ENCODE peak calls at places on chromosomes 6 and 20, in seven cellular contexts. E, L, Q, K, I, G and S are unnamed samples.

GRCh38 chr6:23180504-23181293 is 611.3 kb downstream of the HDGFL1 start:
- DNase-seq in Q (no peak), E (no peak), G (no peak), K (no peak), I (peak), L (peak), S (peak)

GRCh38 chr6:18400831-18401446 is 13.8 kb downstream of the RNF144B start:
- DNase-seq in L (no peak), K (no peak), E (no peak), I (no peak), Q (no peak), G (no peak), S (no peak)

GRCh38 chr6:35014786-35015185 is 125.7 kb downstream of the ANKS1A start:
- DNase-seq in G (no peak), I (no peak), K (peak), Q (no peak), L (no peak), E (no peak), S (no peak)

GRCh38 chr6:121697921-121698320 is 262.5 kb downstream of the GJA1 start:
- DNase-seq in Q (no peak), I (no peak), E (no peak), L (no peak), G (no peak), K (peak), S (no peak)

GRCh38 chr6:150026976-150027805 is 1.9 kb upstream of the RAET1L start:
- DNase-seq in K (no peak), E (no peak), L (peak), G (peak), I (no peak), Q (no peak), S (no peak)

GRCh38 chr6:11093065-11093590 is 506 bp upstream of the SMIM13 start:
- DNase-seq in Q (no peak), K (no peak), E (peak), I (peak), G (no peak), L (peak), S (no peak)

GRCh38 chr20:62475027-62475818 is 572 bp downstream of the GATA5 start:
- DNase-seq in G (no peak), L (no peak), K (no peak), I (no peak), E (no peak), Q (no peak), S (no peak)

GRCh38 chr20:15831201-15831600 is 742.0 kb downstream of the KIF16B start:
- DNase-seq in G (no peak), Q (no peak), E (no peak), I (no peak), K (peak), L (no peak), S (no peak)

GRCh38 chr6:61745994-61746393 is 540.0 kb downstream of the KHDRBS2 start:
- DNase-seq in I (no peak), Q (no peak), G (no peak), K (no peak), L (no peak), E (no peak), S (no peak)

GRCh38 chr20:36145877-36146707 is 8.4 kb upstream of the EPB41L1 start:
- DNase-seq in I (no peak), E (peak), K (no peak), Q (no peak), G (no peak), L (peak), S (no peak)

GRCh38 chr20:11217322-11217989 is 543.7 kb upstream of the JAG1 start:
- DNase-seq in G (no peak), I (no peak), K (no peak), Q (no peak), E (no peak), L (no peak), S (no peak)

GRCh38 chr6:51025082-51025777 is 206.6 kb downstream of the TFAP2B start:
- DNase-seq in Q (no peak), K (peak), L (no peak), E (peak), I (no peak), G (no peak), S (no peak)

GRCh38 chr6:24547243-24547642 is 52.5 kb downstream of the ALDH5A1 start:
- DNase-seq in Q (no peak), K (no peak), I (peak), E (no peak), G (no peak), L (peak), S (no peak)

GRCh38 chr6:17705428-17705777 is 1.3 kb downstream of the NUP153 start:
- DNase-seq in I (peak), E (peak), L (peak), G (no peak), Q (no peak), K (peak), S (no peak)

GRCh38 chr6:21885101-21885500 is 291.6 kb downstream of the SOX4 start:
- DNase-seq in I (no peak), L (no peak), K (no peak), E (no peak), Q (no peak), G (no peak), S (no peak)

GRCh38 chr6:109963598-109964170 is 14.4 kb upstream of the GPR6 start:
- DNase-seq in I (no peak), E (no peak), L (no peak), Q (no peak), G (no peak), K (peak), S (no peak)

GRCh38 chr6:43107344-43108062 is 31.4 kb downstream of the PTK7 start:
- DNase-seq in G (peak), I (no peak), Q (no peak), L (no peak), E (no peak), K (no peak), S (no peak)

GRCh38 chr20:39706089-39706721 is 744.1 kb downstream of the DHX35 start:
- DNase-seq in K (no peak), Q (no peak), L (no peak), I (no peak), E (no peak), G (no peak), S (no peak)

GRCh38 chr6:54910326-54910952 is 63.9 kb downstream of the FAM83B start:
- DNase-seq in E (no peak), L (no peak), G (no peak), K (no peak), I (no peak), Q (no peak), S (no peak)

GRCh38 chr6:7086488-7086887 is 21.3 kb upstream of the RREB1 start:
- DNase-seq in I (no peak), L (peak), Q (no peak), E (peak), K (no peak), G (no peak), S (no peak)

GRCh38 chr20:49501917-49502316 is 19.4 kb upstream of the KCNB1 start:
- DNase-seq in Q (no peak), G (no peak), L (peak), I (peak), E (peak), K (peak), S (no peak)

GRCh38 chr20:21901470-21902275 is 196.2 kb downstream of the PAX1 start:
- DNase-seq in G (peak), L (no peak), K (no peak), Q (no peak), I (no peak), E (no peak), S (no peak)

GRCh38 chr6:45512594-45512993 is 134.9 kb upstream of the SUPT3H start:
- DNase-seq in Q (no peak), L (no peak), K (no peak), E (no peak), I (no peak), G (no peak), S (no peak)